ENCODE peak calls at places on chromosome 19, in six cellular contexts. N is HepG2, M is H1, Z is HCT116, R is K562, C is GM12878. G is an unnamed sample.
A peak's percentile ranks its signal among the peaks of the same experiment; 100 is the strongest.

GRCh38 chr19:4722671-4723464 is 774 bp downstream of the DPP9 start:
- DNase-seq in N (no peak), M (no peak), Z (no peak), R (peak; percentile 18), C (no peak), G (no peak)

GRCh38 chr19:1455336-1456120 is 5.6 kb downstream of the APC2 start:
- DNase-seq in N (peak; percentile 76), M (peak; percentile 90), Z (peak; percentile 97), R (peak; percentile 92), C (no peak), G (peak; percentile 28)

GRCh38 chr19:54573330-54573872 is at the start of gene LILRA2:
- DNase-seq in N (no peak), M (no peak), Z (no peak), R (no peak), C (no peak), G (no peak)

GRCh38 chr19:1064661-1065605 is 2.0 kb upstream of the ARHGAP45 start:
- DNase-seq in N (no peak), M (no peak), Z (peak; percentile 56), R (peak; percentile 72), C (no peak), G (no peak)

GRCh38 chr19:31676271-31677004 is 327.2 kb upstream of the TSHZ3 start:
- DNase-seq in N (no peak), M (peak; percentile 13), Z (no peak), R (peak; percentile 20), C (no peak), G (no peak)

GRCh38 chr19:49264258-49264657 is 60.7 kb downstream of the SLC6A16 start:
- DNase-seq in N (no peak), M (no peak), Z (no peak), R (no peak), C (no peak), G (no peak)

GRCh38 chr19:36041831-36042230 is 9.2 kb upstream of the CLIP3 start:
- DNase-seq in N (peak; percentile 87), M (no peak), Z (no peak), R (no peak), C (no peak), G (no peak)

GRCh38 chr19:40320558-40320935 is 27.6 kb downstream of the C19orf47 start:
- DNase-seq in N (no peak), M (no peak), Z (no peak), R (no peak), C (no peak), G (no peak)

GRCh38 chr19:1824252-1824622 is 12.2 kb upstream of the ATP8B3 start:
- DNase-seq in N (no peak), M (no peak), Z (no peak), R (peak; percentile 41), C (no peak), G (no peak)

GRCh38 chr19:19064098-19064722 is 416 bp downstream of the SLC25A42 start:
- DNase-seq in N (no peak), M (no peak), Z (no peak), R (no peak), C (no peak), G (no peak)

GRCh38 chr19:19061491-19061890 is 2.3 kb upstream of the SLC25A42 start:
- DNase-seq in N (no peak), M (no peak), Z (no peak), R (no peak), C (no peak), G (no peak)

GRCh38 chr19:19063183-19064097 is at the start of gene SLC25A42:
- DNase-seq in N (peak; percentile 98), M (peak; percentile 99), Z (peak; percentile 99), R (peak; percentile 99), C (peak; percentile 99), G (peak; percentile 98)

GRCh38 chr19:19064811-19065745 is 1.3 kb downstream of the SLC25A42 start:
- DNase-seq in N (no peak), M (no peak), Z (no peak), R (peak; percentile 54), C (no peak), G (no peak)

GRCh38 chr19:19062454-19063182 is 1.2 kb upstream of the SLC25A42 start:
- DNase-seq in N (peak; percentile 30), M (no peak), Z (no peak), R (peak; percentile 86), C (no peak), G (no peak)
- H3K4me3 ChIP-seq in N (no peak overlapping the region), M (peak overlapping the region; percentile 59), Z (peak overlapping the region; percentile 64), R (peak overlapping the region; percentile 74), C (peak overlapping the region; percentile 69), G (peak overlapping the region; percentile 75)

GRCh38 chr19:10898633-10899032 is 27.3 kb downstream of the CARM1 start:
- DNase-seq in N (no peak), M (no peak), Z (no peak), R (no peak), C (no peak), G (no peak)

GRCh38 chr19:10895363-10895762 is 24.0 kb downstream of the CARM1 start:
- DNase-seq in N (no peak), M (no peak), Z (no peak), R (no peak), C (no peak), G (no peak)

GRCh38 chr19:10896851-10897526 is 25.6 kb downstream of the CARM1 start:
- DNase-seq in N (peak; percentile 31), M (no peak), Z (no peak), R (no peak), C (no peak), G (no peak)

GRCh38 chr19:10894911-10895213 is 23.5 kb downstream of the CARM1 start:
- DNase-seq in N (no peak), M (no peak), Z (no peak), R (no peak), C (no peak), G (no peak)

DNA sequence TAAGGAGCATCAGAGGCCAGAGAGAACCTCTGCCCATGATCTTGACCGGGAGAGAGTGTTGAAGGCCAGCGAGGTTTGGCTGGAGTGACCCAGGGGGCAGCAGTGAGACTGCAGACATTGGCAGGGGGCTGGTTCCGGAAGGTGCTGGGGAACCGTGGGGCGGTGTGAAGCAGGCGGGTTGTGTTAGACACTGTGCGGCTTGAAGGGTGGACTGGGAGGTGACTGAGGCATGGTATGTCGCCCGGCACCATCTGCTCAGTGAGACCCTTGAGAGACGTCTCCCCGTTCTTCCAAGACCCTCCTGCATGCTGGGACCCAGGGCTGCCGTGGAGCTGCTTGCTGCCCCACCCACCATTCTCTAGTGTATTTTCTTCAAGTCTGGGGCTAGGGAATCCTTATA is 24.6 kb downstream of the CARM1 start:
- DNase-seq in N (no peak), M (no peak), Z (no peak), R (no peak), C (no peak), G (no peak)
- H3K9ac ChIP-seq in N (no peak overlapping the region), M (no peak overlapping the region), Z (no peak overlapping the region), R (peak overlapping the region; percentile 76), C (no peak overlapping the region), G (no peak overlapping the region)

GRCh38 chr19:38649305-38650179 is 2.1 kb downstream of the ACTN4 start:
- DNase-seq in N (peak; percentile 94), M (no peak), Z (no peak), R (no peak), C (no peak), G (no peak)

GRCh38 chr19:38653028-38653571 is 5.7 kb downstream of the ACTN4 start:
- DNase-seq in N (peak; percentile 85), M (no peak), Z (no peak), R (no peak), C (no peak), G (no peak)

GRCh38 chr19:38650180-38650775 is 2.8 kb downstream of the ACTN4 start:
- DNase-seq in N (no peak), M (no peak), Z (no peak), R (peak; percentile 48), C (no peak), G (no peak)

GRCh38 chr19:38648789-38649304 is 1.4 kb downstream of the ACTN4 start:
- DNase-seq in N (no peak), M (no peak), Z (no peak), R (no peak), C (no peak), G (no peak)

DNA sequence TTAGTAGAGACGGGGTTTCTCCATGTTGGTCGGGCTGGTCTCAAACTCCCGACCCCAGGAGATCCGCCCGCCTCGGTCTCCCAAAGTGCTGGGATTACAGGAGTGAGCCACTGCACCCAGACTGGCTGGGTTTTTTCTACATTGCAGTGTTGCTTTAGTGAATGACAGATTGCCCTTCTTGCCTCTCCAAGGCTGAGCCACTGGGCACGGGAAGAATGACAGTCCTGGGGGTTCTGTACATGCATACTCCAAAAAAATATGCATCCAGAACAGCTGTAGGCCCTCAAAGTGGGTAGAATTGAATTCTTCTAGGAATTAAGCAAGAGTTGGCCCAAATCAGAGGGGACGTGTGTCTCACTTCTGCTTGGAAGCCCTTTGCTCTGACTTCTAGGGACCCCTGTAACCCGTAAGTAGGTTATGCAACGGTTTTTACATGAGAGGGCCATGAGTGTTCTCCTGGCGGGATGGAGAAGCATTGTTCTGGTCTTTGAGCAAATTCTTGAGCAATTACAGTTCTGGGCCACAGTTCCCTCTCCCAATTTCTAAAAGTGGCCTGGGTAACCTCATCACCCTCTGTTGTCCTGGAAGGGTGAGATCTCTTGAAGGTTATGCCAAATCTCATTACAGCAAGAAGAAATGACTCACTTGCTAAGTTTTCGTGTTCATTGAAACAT is 3.6 kb downstream of the ACTN4 start:
- DNase-seq in N (no peak), M (no peak), Z (no peak), R (no peak), C (no peak), G (no peak)
- TF ChIP-seq POLR2AphosphoS5 in N (no peak), M (no peak), Z (no peak), R (no peak), C (no peak), G (no peak)

GRCh38 chr19:51548891-51549305 is 17.4 kb upstream of the SIGLEC6 start:
- DNase-seq in N (no peak), M (no peak), Z (no peak), R (no peak), C (no peak), G (no peak)

GRCh38 chr19:51546107-51546649 is 14.7 kb upstream of the SIGLEC6 start:
- DNase-seq in N (no peak), M (no peak), Z (no peak), R (no peak), C (no peak), G (no peak)

GRCh38 chr19:51548213-51548651 is 16.8 kb upstream of the SIGLEC6 start:
- DNase-seq in N (no peak), M (no peak), Z (no peak), R (peak; percentile 87), C (no peak), G (no peak)

GRCh38 chr19:51546650-51547396 is 15.4 kb upstream of the SIGLEC6 start:
- DNase-seq in N (no peak), M (no peak), Z (no peak), R (peak; percentile 98), C (no peak), G (no peak)

DNA sequence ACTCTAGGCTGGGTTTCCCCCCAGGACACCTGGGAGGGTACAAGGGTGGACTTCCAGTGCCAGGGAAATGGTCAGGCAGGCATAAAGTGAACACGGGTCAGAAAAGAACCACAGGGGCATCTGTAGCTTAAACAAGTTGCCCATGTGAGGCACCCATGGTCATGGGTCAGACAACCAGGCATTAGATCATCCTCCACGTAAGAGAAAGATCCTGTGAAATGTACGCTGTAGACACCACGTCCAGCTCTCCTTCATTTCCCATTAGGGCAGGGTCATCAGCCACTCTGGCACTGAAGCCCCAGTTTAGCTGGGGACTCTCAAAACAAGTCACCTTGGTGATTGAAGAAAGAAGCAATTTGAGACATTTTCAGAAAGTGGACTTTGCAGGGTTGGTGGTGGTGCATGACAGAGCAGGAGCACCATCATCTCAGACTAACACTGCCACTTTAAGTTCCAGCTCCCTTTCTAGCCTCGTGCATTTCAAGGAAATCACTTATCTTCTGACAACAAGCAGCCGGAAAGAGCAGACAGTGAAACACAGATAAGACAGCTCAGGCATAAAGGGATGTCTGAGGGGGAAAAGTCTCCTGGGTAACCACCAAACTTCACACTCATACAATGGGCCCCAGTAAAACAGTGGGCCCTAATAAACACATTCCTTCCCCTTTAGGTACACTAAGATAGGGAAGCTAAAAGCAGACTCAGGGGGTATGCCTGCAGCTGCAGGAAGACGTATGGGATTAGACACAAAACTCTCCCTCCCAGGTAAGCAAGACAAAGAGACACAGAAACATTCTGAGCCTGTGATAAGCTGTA is 16.1 kb upstream of the SIGLEC6 start:
- DNase-seq in N (no peak), M (no peak), Z (no peak), R (peak; percentile 96), C (no peak), G (no peak)
- H3K4me3 ChIP-seq in N (no peak overlapping the region), M (no peak overlapping the region), Z (no peak overlapping the region), R (peak overlapping the region; percentile 51), C (no peak overlapping the region), G (no peak overlapping the region)

G was measured in SK-N-MC.